ENCODE peak calls at places on chromosomes 3 and 15, in four cellular contexts. V, A, G and E are unnamed samples.

GRCh38 chr3:122005033-122005565 is 16.9 kb downstream of the ILDR1 start:
- DNase-seq in V (no peak), A (no peak), G (no peak), E (no peak)

GRCh38 chr3:188947401-188947982 is 224.3 kb upstream of the TPRG1 start:
- DNase-seq in G (peak; percentile 94), A (peak; percentile 88), V (peak; percentile 73), E (peak; percentile 84)

GRCh38 chr15:83160741-83161140 is 46.9 kb downstream of the HDGFL3 start:
- DNase-seq in G (no peak), A (no peak), V (no peak), E (no peak)

GRCh38 chr15:76058714-76059319 is 968 bp upstream of the TMEM266 start:
- DNase-seq in A (no peak), V (no peak), G (peak; percentile 10), E (no peak)

GRCh38 chr3:70811880-70812279 is 499.4 kb upstream of the MDFIC2 start:
- DNase-seq in V (peak; percentile 80), A (peak; percentile 35), G (peak; percentile 90), E (no peak)

GRCh38 chr15:59931642-59932296 is 72.3 kb upstream of the FOXB1 start:
- DNase-seq in A (no peak), V (no peak), G (no peak), E (no peak)

GRCh38 chr15:23504003-23504402 is 57.0 kb upstream of the GOLGA6L2 start:
- DNase-seq in G (no peak), V (no peak), A (no peak), E (no peak)

GRCh38 chr3:156300929-156301806 is 180.8 kb downstream of the KCNAB1 start:
- DNase-seq in G (peak; percentile 21), A (no peak), V (no peak), E (no peak)

GRCh38 chr15:19973718-19974117 is 567.9 kb downstream of the GOLGA6L6 start:
- DNase-seq in V (no peak), G (no peak), A (no peak), E (no peak)
- H3K9me3 ChIP-seq in V (no peaks in the 10 kb centered on the region), G (peaks cover 6% of the 10 kb centered on the region), A (no peaks in the 10 kb centered on the region), E (no peaks in the 10 kb centered on the region)

DNA sequence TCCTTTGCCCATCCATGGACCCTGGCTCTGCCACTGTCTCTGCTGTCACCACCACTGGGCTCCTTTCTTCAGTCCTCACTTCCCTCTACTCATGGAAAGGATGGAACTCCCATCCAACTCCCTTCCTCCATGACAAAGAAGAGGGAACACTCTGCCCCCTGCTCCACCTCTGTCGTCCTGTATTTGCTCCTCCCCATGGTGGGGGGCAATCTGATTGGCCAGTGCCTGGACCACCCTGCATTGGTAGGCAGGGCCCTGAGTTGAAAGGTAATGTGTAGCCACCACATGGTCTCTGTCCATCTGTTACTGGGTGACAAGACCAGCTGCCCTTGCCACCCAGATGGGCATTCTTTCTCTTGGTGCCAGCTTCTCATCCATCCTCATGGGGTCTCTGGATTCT is 20.7 kb upstream of the HEG1 start:
- DNase-seq in G (no peak), A (no peak), V (no peak), E (no peak)
- H3K4me1 ChIP-seq in G (peaks cover 9% of the 10 kb centered on the region), A (no peaks in the 10 kb centered on the region), V (peaks cover 5% of the 10 kb centered on the region), E (peaks cover 5% of the 10 kb centered on the region)

GRCh38 chr15:93485922-93486327 is 396.9 kb upstream of the RGMA start:
- DNase-seq in A (peak; percentile 47), V (peak; percentile 54), G (no peak), E (no peak)
- TF ChIP-seq CTCF in A (no peak), V (no peak), G (no peak), E (no peak)

GRCh38 chr15:26438718-26439117 is 334.1 kb downstream of the GABRB3 start:
- DNase-seq in A (no peak), G (no peak), V (no peak), E (no peak)

GRCh38 chr15:26438316-26438715 is 334.6 kb downstream of the GABRB3 start:
- DNase-seq in G (no peak), V (no peak), A (no peak), E (no peak)

GRCh38 chr15:26439681-26440080 is 333.2 kb downstream of the GABRB3 start:
- DNase-seq in G (no peak), V (no peak), A (no peak), E (no peak)

GRCh38 chr15:26433060-26433459 is 339.8 kb downstream of the GABRB3 start:
- DNase-seq in A (no peak), G (no peak), V (no peak), E (no peak)

GRCh38 chr15:26433818-26434217 is 339.0 kb downstream of the GABRB3 start:
- DNase-seq in A (no peak), V (no peak), G (no peak), E (no peak)
- H3K9me3 ChIP-seq in A (no peaks in the 10 kb centered on the region), V (no peaks in the 10 kb centered on the region), G (no peaks in the 10 kb centered on the region), E (peaks cover 5% of the 10 kb centered on the region)

GRCh38 chr15:73922186-73923151 is 3.8 kb upstream of the LOXL1 start:
- DNase-seq in V (peak; percentile 52), G (peak; percentile 92), A (no peak), E (no peak)
- H3K4me1 ChIP-seq in V (peaks cover 52% of the 10 kb centered on the region), G (peaks cover 39% of the 10 kb centered on the region), A (peaks cover 25% of the 10 kb centered on the region), E (peaks cover 17% of the 10 kb centered on the region)

DNA sequence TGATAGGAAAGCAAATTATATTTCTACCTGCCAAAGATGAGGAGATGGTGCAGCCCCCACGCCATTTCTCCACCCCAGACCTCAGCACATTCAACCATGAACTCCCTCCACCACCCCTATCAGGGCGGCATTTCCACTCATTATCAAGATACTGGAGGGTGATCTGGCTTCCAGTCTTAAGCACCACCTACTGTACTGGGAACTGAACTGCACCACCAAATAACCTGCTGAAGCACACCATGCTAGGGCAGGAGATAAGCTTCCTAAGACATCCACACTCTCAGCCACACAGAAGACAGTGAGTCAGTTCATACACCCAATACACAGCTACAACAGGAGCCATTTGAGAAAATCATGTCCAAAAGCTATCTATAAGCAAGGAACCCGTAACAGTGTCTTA is 98.8 kb downstream of the FGF7 start:
- DNase-seq in G (peak; percentile 23), A (no peak), V (no peak), E (no peak)
- TF ChIP-seq CTCF in G (no peak), A (no peak), V (no peak), E (no peak)

GRCh38 chr3:458614-459375 is 262.2 kb downstream of the CHL1 start:
- DNase-seq in A (no peak), G (no peak), V (no peak), E (no peak)
- H3K9me3 ChIP-seq in A (no peaks in the 10 kb centered on the region), G (no peaks in the 10 kb centered on the region), V (no peaks in the 10 kb centered on the region), E (no peaks in the 10 kb centered on the region)

DNA sequence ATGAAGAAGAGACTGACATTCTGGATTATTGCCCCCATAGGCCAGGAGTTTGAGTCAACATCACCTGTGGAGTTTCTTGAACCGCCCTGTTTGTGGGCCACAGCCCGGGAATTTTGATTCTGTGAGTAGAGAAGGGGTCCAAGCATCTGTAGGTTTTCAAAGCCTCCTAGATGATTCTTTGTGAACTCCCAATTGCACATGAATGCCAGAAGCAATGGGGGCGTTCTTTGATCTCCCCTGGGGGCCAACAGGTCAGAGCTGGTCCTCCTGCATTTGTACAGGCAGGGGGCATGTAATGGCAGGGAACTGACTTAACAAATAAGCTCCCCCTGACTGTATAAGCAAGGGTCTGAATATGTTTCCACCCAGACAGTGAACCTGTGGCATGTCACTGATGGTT is 260.3 kb downstream of the SLCO3A1 start:
- DNase-seq in V (no peak), A (no peak), G (no peak), E (no peak)
- H3K4me1 ChIP-seq in V (no peaks in the 10 kb centered on the region), A (peaks cover 19% of the 10 kb centered on the region), G (peaks cover 21% of the 10 kb centered on the region), E (peaks cover 3% of the 10 kb centered on the region)